ENCODE peak calls at places on chromosomes 6 and 20, in five cellular contexts. One of them, this sample, is unnamed.

GRCh38 chr6:108518714-108519576 is 41.8 kb upstream of the FOXO3 start:
- DNase-seq in spleen: no peak
- DNase-seq in testis: no peak
- DNase-seq in gastrocnemius medialis: no peak
- DNase-seq in A549: peak; percentile 22
- DNase-seq in this sample: peak; percentile 49

GRCh38 chr6:7541175-7542064 is at the start of gene DSP:
- DNase-seq in gastrocnemius medialis: no peak
- DNase-seq in testis: peak; percentile 41
- DNase-seq in A549: peak; percentile 55
- DNase-seq in spleen: peak; percentile 88
- DNase-seq in this sample: peak; percentile 33

GRCh38 chr6:43695078-43695966 is 7.7 kb upstream of the MRPS18A start:
- DNase-seq in testis: no peak
- DNase-seq in spleen: no peak
- DNase-seq in gastrocnemius medialis: no peak
- DNase-seq in A549: no peak
- DNase-seq in this sample: no peak

GRCh38 chr20:53570446-53571276 is 23.0 kb downstream of the ZNF217 start:
- DNase-seq in A549: no peak
- DNase-seq in testis: no peak
- DNase-seq in gastrocnemius medialis: no peak
- DNase-seq in spleen: no peak
- DNase-seq in this sample: peak; percentile 27

GRCh38 chr6:36956111-36956820 is 1.7 kb downstream of the PI16 start:
- DNase-seq in A549: no peak
- DNase-seq in gastrocnemius medialis: no peak
- DNase-seq in spleen: peak; percentile 63
- DNase-seq in testis: no peak
- DNase-seq in this sample: no peak

GRCh38 chr6:44237813-44238433 is 9.0 kb upstream of the HSP90AB1 start:
- DNase-seq in spleen: peak; percentile 96
- DNase-seq in A549: peak; percentile 64
- DNase-seq in testis: peak; percentile 85
- DNase-seq in gastrocnemius medialis: peak; percentile 57
- DNase-seq in this sample: peak; percentile 91

GRCh38 chr6:11007715-11008608 is 36.1 kb downstream of the ELOVL2 start:
- DNase-seq in testis: no peak
- DNase-seq in A549: peak; percentile 19
- DNase-seq in gastrocnemius medialis: no peak
- DNase-seq in spleen: no peak
- DNase-seq in this sample: no peak

GRCh38 chr6:163243083-163243482 is 171.4 kb upstream of the QKI start:
- DNase-seq in spleen: no peak
- DNase-seq in A549: no peak
- DNase-seq in testis: peak; percentile 25
- DNase-seq in gastrocnemius medialis: no peak
- DNase-seq in this sample: no peak

GRCh38 chr20:14888172-14888571 is 550.8 kb upstream of the FLRT3 start:
- DNase-seq in gastrocnemius medialis: no peak
- DNase-seq in A549: no peak
- DNase-seq in spleen: no peak
- DNase-seq in testis: no peak
- DNase-seq in this sample: no peak

GRCh38 chr6:70304611-70305010 is 1.7 kb upstream of the COL9A1 start:
- DNase-seq in spleen: no peak
- DNase-seq in A549: no peak
- DNase-seq in gastrocnemius medialis: no peak
- DNase-seq in testis: no peak
- DNase-seq in this sample: no peak

GRCh38 chr6:44411141-44411540 is 23.6 kb downstream of the CDC5L start:
- DNase-seq in testis: no peak
- DNase-seq in gastrocnemius medialis: no peak
- DNase-seq in spleen: no peak
- DNase-seq in A549: no peak
- DNase-seq in this sample: no peak

GRCh38 chr6:13027200-13027599 is 301.1 kb downstream of the TBC1D7 start:
- DNase-seq in spleen: no peak
- DNase-seq in gastrocnemius medialis: no peak
- DNase-seq in testis: no peak
- DNase-seq in A549: no peak
- DNase-seq in this sample: no peak

GRCh38 chr20:20465259-20465658 is 97.4 kb downstream of the INSM1 start:
- DNase-seq in spleen: no peak
- DNase-seq in gastrocnemius medialis: no peak
- DNase-seq in A549: no peak
- DNase-seq in testis: no peak
- DNase-seq in this sample: no peak

GRCh38 chr6:14876778-14877613 is 368.9 kb upstream of the JARID2 start:
- DNase-seq in A549: no peak
- DNase-seq in testis: no peak
- DNase-seq in gastrocnemius medialis: no peak
- DNase-seq in spleen: no peak
- DNase-seq in this sample: no peak

GRCh38 chr6:31399589-31400466 is 3.6 kb upstream of the MICA start:
- DNase-seq in A549: peak; percentile 76
- DNase-seq in gastrocnemius medialis: peak; percentile 80
- DNase-seq in spleen: peak; percentile 92
- DNase-seq in testis: peak; percentile 94
- DNase-seq in this sample: peak; percentile 88
- TF ChIP-seq POLR2A in A549: peak; percentile 45
- TF ChIP-seq POLR2A in gastrocnemius medialis: peak; percentile 45
- TF ChIP-seq POLR2A in spleen: peak; percentile 26
- TF ChIP-seq POLR2A in testis: no peak
- TF ChIP-seq POLR2A in this sample: peak; percentile 53

GRCh38 chr20:32737371-32738223 is 5.7 kb downstream of the COMMD7 start:
- DNase-seq in gastrocnemius medialis: no peak
- DNase-seq in A549: no peak
- DNase-seq in spleen: no peak
- DNase-seq in testis: no peak
- DNase-seq in this sample: no peak

GRCh38 chr20:32741151-32741550 is 2.1 kb downstream of the COMMD7 start:
- DNase-seq in spleen: no peak
- DNase-seq in testis: no peak
- DNase-seq in gastrocnemius medialis: no peak
- DNase-seq in A549: no peak
- DNase-seq in this sample: no peak

GRCh38 chr20:32742322-32743236 is 688 bp downstream of the COMMD7 start:
- DNase-seq in testis: no peak
- DNase-seq in A549: no peak
- DNase-seq in gastrocnemius medialis: no peak
- DNase-seq in spleen: peak; percentile 76
- DNase-seq in this sample: no peak

GRCh38 chr20:32743237-32744112 is at the start of gene COMMD7:
- DNase-seq in spleen: peak; percentile 95
- DNase-seq in A549: no peak
- DNase-seq in gastrocnemius medialis: no peak
- DNase-seq in testis: peak; percentile 72
- DNase-seq in this sample: peak; percentile 77
- TF ChIP-seq POLR2A in spleen: no peak
- TF ChIP-seq POLR2A in A549: peak; percentile 33
- TF ChIP-seq POLR2A in gastrocnemius medialis: no peak
- TF ChIP-seq POLR2A in testis: no peak
- TF ChIP-seq POLR2A in this sample: no peak

GRCh38 chr20:57801581-57801980 is 91.8 kb upstream of the PMEPA1 start:
- DNase-seq in spleen: no peak
- DNase-seq in testis: no peak
- DNase-seq in A549: no peak
- DNase-seq in gastrocnemius medialis: no peak
- DNase-seq in this sample: no peak
- TF ChIP-seq POLR2A in spleen: no peak
- TF ChIP-seq POLR2A in testis: no peak
- TF ChIP-seq POLR2A in A549: no peak
- TF ChIP-seq POLR2A in gastrocnemius medialis: no peak
- TF ChIP-seq POLR2A in this sample: no peak

GRCh38 chr6:167826230-167827061 is at the start of gene AFDN:
- DNase-seq in spleen: peak; percentile 94
- DNase-seq in A549: peak; percentile 51
- DNase-seq in gastrocnemius medialis: peak; percentile 49
- DNase-seq in testis: peak; percentile 86
- DNase-seq in this sample: peak; percentile 62
- TF ChIP-seq POLR2A in spleen: no peak
- TF ChIP-seq POLR2A in A549: peak; percentile 34
- TF ChIP-seq POLR2A in gastrocnemius medialis: peak; percentile 62
- TF ChIP-seq POLR2A in testis: no peak
- TF ChIP-seq POLR2A in this sample: no peak

DNA sequence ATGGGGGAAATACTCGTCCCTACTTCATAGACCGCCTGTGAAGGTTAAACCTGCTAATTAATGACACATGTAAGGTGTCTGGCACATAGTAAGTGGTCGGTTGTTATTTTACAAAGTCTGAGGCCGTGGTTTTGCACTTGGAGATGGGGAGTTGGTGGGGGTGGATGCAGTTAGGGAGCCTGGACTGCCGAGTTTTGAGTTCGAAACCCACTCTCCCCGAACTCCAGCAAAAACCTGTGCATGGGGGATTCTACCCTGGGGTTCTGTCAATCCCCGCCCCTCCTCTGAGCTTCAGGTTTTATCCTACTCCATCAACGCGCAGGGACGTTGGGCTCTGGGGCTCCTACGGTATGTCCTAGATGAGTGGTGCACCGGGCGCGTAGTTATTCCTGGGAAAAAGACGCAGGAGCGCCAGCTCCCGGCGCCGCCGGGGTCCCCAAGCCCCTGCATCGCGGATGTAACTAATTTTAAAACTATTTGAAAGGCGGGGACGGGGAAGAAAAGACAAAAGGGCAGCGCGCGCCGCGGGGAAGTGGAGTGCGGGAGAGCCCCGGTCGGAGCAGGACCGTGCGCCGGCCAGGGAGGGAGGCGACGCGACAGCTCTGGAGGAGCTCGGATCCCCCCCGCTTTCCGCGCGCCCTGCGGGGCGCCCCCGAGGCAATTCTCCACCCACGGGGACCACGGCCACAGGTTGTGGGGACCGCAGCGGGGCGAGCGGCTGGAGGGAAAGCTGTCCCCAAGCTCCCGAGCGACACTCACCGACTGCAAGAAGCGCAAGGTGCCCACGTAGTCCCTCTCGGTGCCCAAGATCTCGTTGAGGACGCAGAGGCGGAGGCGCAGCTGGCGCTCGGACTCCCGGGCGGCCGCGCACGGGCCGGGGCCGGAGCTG is 672 bp downstream of the PREX1 start:
- DNase-seq in gastrocnemius medialis: no peak
- DNase-seq in spleen: peak; percentile 93
- DNase-seq in A549: no peak
- DNase-seq in testis: no peak
- DNase-seq in this sample: peak; percentile 72
- TF ChIP-seq POLR2A in gastrocnemius medialis: no peak
- TF ChIP-seq POLR2A in spleen: no peak
- TF ChIP-seq POLR2A in A549: no peak
- TF ChIP-seq POLR2A in testis: no peak
- TF ChIP-seq POLR2A in this sample: no peak

GRCh38 chr6:111357680-111358079 is 125.3 kb downstream of the REV3L start:
- DNase-seq in testis: no peak
- DNase-seq in spleen: no peak
- DNase-seq in A549: no peak
- DNase-seq in gastrocnemius medialis: no peak
- DNase-seq in this sample: no peak

GRCh38 chr6:111361648-111362047 is 121.4 kb downstream of the REV3L start:
- DNase-seq in testis: peak; percentile 57
- DNase-seq in spleen: no peak
- DNase-seq in A549: peak; percentile 3
- DNase-seq in gastrocnemius medialis: no peak
- DNase-seq in this sample: peak; percentile 10

GRCh38 chr6:111355156-111355555 is 127.9 kb downstream of the REV3L start:
- DNase-seq in gastrocnemius medialis: no peak
- DNase-seq in A549: no peak
- DNase-seq in testis: no peak
- DNase-seq in spleen: no peak
- DNase-seq in this sample: no peak

GRCh38 chr6:111356551-111356950 is 126.5 kb downstream of the REV3L start:
- DNase-seq in testis: no peak
- DNase-seq in gastrocnemius medialis: no peak
- DNase-seq in A549: no peak
- DNase-seq in spleen: no peak
- DNase-seq in this sample: no peak

GRCh38 chr6:111358454-111358853 is 124.6 kb downstream of the REV3L start:
- DNase-seq in testis: no peak
- DNase-seq in gastrocnemius medialis: no peak
- DNase-seq in spleen: no peak
- DNase-seq in A549: no peak
- DNase-seq in this sample: no peak
- TF ChIP-seq POLR2A in testis: no peak
- TF ChIP-seq POLR2A in gastrocnemius medialis: no peak
- TF ChIP-seq POLR2A in spleen: no peak
- TF ChIP-seq POLR2A in A549: no peak
- TF ChIP-seq POLR2A in this sample: no peak

GRCh38 chr6:170295519-170296422 is 4.9 kb upstream of the DLL1 start:
- DNase-seq in testis: peak; percentile 42
- DNase-seq in spleen: peak; percentile 85
- DNase-seq in A549: no peak
- DNase-seq in gastrocnemius medialis: no peak
- DNase-seq in this sample: peak; percentile 14
- TF ChIP-seq POLR2A in testis: no peak
- TF ChIP-seq POLR2A in spleen: no peak
- TF ChIP-seq POLR2A in A549: no peak
- TF ChIP-seq POLR2A in gastrocnemius medialis: no peak
- TF ChIP-seq POLR2A in this sample: no peak

GRCh38 chr20:45342863-45343444 is 5.3 kb downstream of the SDC4 start:
- DNase-seq in testis: no peak
- DNase-seq in spleen: no peak
- DNase-seq in A549: no peak
- DNase-seq in gastrocnemius medialis: no peak
- DNase-seq in this sample: no peak
- TF ChIP-seq POLR2A in testis: no peak
- TF ChIP-seq POLR2A in spleen: no peak
- TF ChIP-seq POLR2A in A549: no peak
- TF ChIP-seq POLR2A in gastrocnemius medialis: no peak
- TF ChIP-seq POLR2A in this sample: no peak

GRCh38 chr20:10674684-10675455 is 1.1 kb upstream of the JAG1 start:
- DNase-seq in A549: peak; percentile 97
- DNase-seq in testis: peak; percentile 83
- DNase-seq in spleen: peak; percentile 93
- DNase-seq in gastrocnemius medialis: no peak
- DNase-seq in this sample: peak; percentile 69

GRCh38 chr20:10673176-10673830 is 496 bp downstream of the JAG1 start:
- DNase-seq in gastrocnemius medialis: no peak
- DNase-seq in testis: peak; percentile 40
- DNase-seq in spleen: peak; percentile 87
- DNase-seq in A549: no peak
- DNase-seq in this sample: peak; percentile 62

GRCh38 chr20:10675456-10675848 is 1.7 kb upstream of the JAG1 start:
- DNase-seq in A549: no peak
- DNase-seq in testis: no peak
- DNase-seq in gastrocnemius medialis: no peak
- DNase-seq in spleen: no peak
- DNase-seq in this sample: no peak

GRCh38 chr20:10672579-10673127 is 1.1 kb downstream of the JAG1 start:
- DNase-seq in testis: peak; percentile 49
- DNase-seq in gastrocnemius medialis: no peak
- DNase-seq in spleen: peak; percentile 92
- DNase-seq in A549: no peak
- DNase-seq in this sample: peak; percentile 61

GRCh38 chr20:10673831-10674683 is at the start of gene JAG1:
- DNase-seq in spleen: peak; percentile 95
- DNase-seq in A549: peak; percentile 99
- DNase-seq in testis: peak; percentile 97
- DNase-seq in gastrocnemius medialis: peak; percentile 91
- DNase-seq in this sample: peak; percentile 90
- TF ChIP-seq POLR2A in spleen: peak; percentile 91
- TF ChIP-seq POLR2A in A549: peak; percentile 98
- TF ChIP-seq POLR2A in testis: peak; percentile 53
- TF ChIP-seq POLR2A in gastrocnemius medialis: peak; percentile 80
- TF ChIP-seq POLR2A in this sample: peak; percentile 50

This sample was measured in erythroblast.